ENCODE peak calls at places on chromosomes 5 and 9, in eight cellular contexts. R is small intestine; F is upper lobe of left lung; S is dorsolateral prefrontal cortex; A is stimulated activated CD4-positive, alpha-beta T cell treated with anti-CD3 and anti-CD28 coated beads, Interleukin-15, amount 100 ng/mL, for 1 hour; Q is HS-5; G is IMR-90; B is non-pigmented ciliary epithelial cell. N is an unnamed sample.
A peak's percentile ranks its signal among the peaks of the same experiment; 100 is the strongest.

GRCh38 chr5:91189480-91190332 is 193.4 kb downstream of the ARRDC3 start:
- DNase-seq in R (peak; percentile 13), F (no peak), S (no peak), A (no peak), Q (no peak), G (peak; percentile 85), B (peak; percentile 62), N (peak; percentile 85)

GRCh38 chr5:180389252-180390101 is 36.3 kb upstream of the GFPT2 start:
- DNase-seq in R (no peak), F (peak; percentile 82), S (peak; percentile 40), A (no peak), Q (no peak), G (no peak), B (no peak), N (no peak)

GRCh38 chr9:12766357-12766756 is 8.5 kb upstream of the LURAP1L start:
- DNase-seq in R (no peak), F (no peak), S (no peak), A (no peak), Q (no peak), G (no peak), B (no peak), N (no peak)

GRCh38 chr9:89419978-89420394 is 77.9 kb downstream of the SEMA4D start:
- DNase-seq in R (peak; percentile 25), F (no peak), S (no peak), A (no peak), Q (no peak), G (no peak), B (no peak), N (no peak)

GRCh38 chr5:10498350-10498749 is 56.7 kb downstream of the ROPN1L start:
- DNase-seq in R (no peak), F (no peak), S (no peak), A (no peak), Q (no peak), G (no peak), B (no peak), N (no peak)

GRCh38 chr5:43702815-43703214 is 99.8 kb downstream of the NNT start:
- DNase-seq in R (no peak), F (no peak), S (no peak), A (no peak), Q (no peak), G (peak; percentile 23), B (peak; percentile 27), N (peak; percentile 91)

GRCh38 chr5:59525957-59526356 is 367.6 kb downstream of the PDE4D start:
- DNase-seq in R (no peak), F (no peak), S (no peak), A (no peak), Q (peak; percentile 8), G (peak; percentile 51), B (peak; percentile 88), N (peak; percentile 55)

GRCh38 chr5:149063901-149064478 is 1.1 kb upstream of the SH3TC2 start:
- DNase-seq in R (peak; percentile 19), F (no peak), S (no peak), A (no peak), Q (no peak), G (no peak), B (no peak), N (no peak)

GRCh38 chr9:99253134-99253533 is 31.1 kb downstream of the SEC61B start:
- DNase-seq in R (no peak), F (no peak), S (no peak), A (no peak), Q (no peak), G (no peak), B (no peak), N (no peak)

GRCh38 chr5:167158588-167158987 is 1132.9 kb upstream of the WWC1 start:
- DNase-seq in R (no peak), F (no peak), S (no peak), A (no peak), Q (no peak), G (no peak), B (no peak), N (no peak)

GRCh38 chr5:122089096-122089495 is 11.0 kb upstream of the LOX start:
- DNase-seq in R (no peak), F (no peak), S (no peak), A (no peak), Q (no peak), G (no peak), B (no peak), N (peak; percentile 88)

GRCh38 chr5:77851229-77852067 is 75.3 kb upstream of the TBCA start:
- DNase-seq in R (no peak), F (peak; percentile 88), S (no peak), A (no peak), Q (no peak), G (peak; percentile 14), B (no peak), N (peak; percentile 30)

GRCh38 chr5:78591227-78591626 is 57.3 kb downstream of the LHFPL2 start:
- DNase-seq in R (no peak), F (no peak), S (no peak), A (no peak), Q (no peak), G (peak; percentile 96), B (no peak), N (peak; percentile 80)

N was measured in AG10803.